ENCODE peak calls at places on chromosomes 5 and 9, in four cellular contexts. M is GM12865, Y is uterus, T is AG04450. A is an unnamed sample.

GRCh38 chr5:64635056-64635686 is 55.1 kb upstream of the SHISAL2B start:
- DNase-seq in M (peak), Y (no peak), T (peak), A (peak)

GRCh38 chr9:127173063-127173462 is 50.6 kb upstream of the ANGPTL2 start:
- DNase-seq in M (no peak), Y (no peak), T (no peak), A (no peak)

GRCh38 chr5:80689627-80690026 is 34.8 kb upstream of the DHFR start:
- DNase-seq in M (no peak), Y (no peak), T (no peak), A (no peak)

GRCh38 chr5:56637321-56637920 is 177.9 kb upstream of the MAP3K1 start:
- DNase-seq in M (no peak), Y (no peak), T (no peak), A (peak)

GRCh38 chr5:102678267-102679058 is 76.6 kb upstream of the PAM start:
- DNase-seq in M (no peak), Y (no peak), T (no peak), A (peak)

GRCh38 chr5:60522299-60522915 is 177.6 kb downstream of the DEPDC1B start:
- DNase-seq in M (peak), Y (no peak), T (no peak), A (no peak)

GRCh38 chr9:129281506-129282145 is 103.6 kb upstream of the IER5L start:
- DNase-seq in M (no peak), Y (no peak), T (no peak), A (no peak)

GRCh38 chr9:137670391-137671195 is 51.8 kb downstream of the EHMT1 start:
- DNase-seq in M (no peak), Y (no peak), T (no peak), A (no peak)

GRCh38 chr9:127114606-127115005 is 7.8 kb downstream of the ANGPTL2 start:
- DNase-seq in M (no peak), Y (no peak), T (no peak), A (no peak)

GRCh38 chr5:56148453-56148971 is 84.6 kb downstream of the ANKRD55 start:
- DNase-seq in M (peak), Y (no peak), T (no peak), A (no peak)

GRCh38 chr9:23229764-23230434 is 596.1 kb downstream of the ELAVL2 start:
- DNase-seq in M (no peak), Y (no peak), T (no peak), A (no peak)

GRCh38 chr5:54234304-54234938 is 76.0 kb downstream of the ARL15 start:
- DNase-seq in M (peak), Y (no peak), T (peak), A (peak)

GRCh38 chr9:136273244-136273865 is 27.7 kb upstream of the QSOX2 start:
- DNase-seq in M (no peak), Y (no peak), T (no peak), A (no peak)

GRCh38 chr9:137159105-137160053 is 10.5 kb downstream of the LRRC26 start:
- DNase-seq in M (peak), Y (no peak), T (no peak), A (no peak)

GRCh38 chr5:66828551-66829421 is 232.6 kb downstream of the MAST4 start:
- DNase-seq in M (no peak), Y (peak), T (no peak), A (peak)

GRCh38 chr5:160385496-160385895 is 14.4 kb downstream of the FAM200C start:
- DNase-seq in M (no peak), Y (no peak), T (no peak), A (no peak)

DNA sequence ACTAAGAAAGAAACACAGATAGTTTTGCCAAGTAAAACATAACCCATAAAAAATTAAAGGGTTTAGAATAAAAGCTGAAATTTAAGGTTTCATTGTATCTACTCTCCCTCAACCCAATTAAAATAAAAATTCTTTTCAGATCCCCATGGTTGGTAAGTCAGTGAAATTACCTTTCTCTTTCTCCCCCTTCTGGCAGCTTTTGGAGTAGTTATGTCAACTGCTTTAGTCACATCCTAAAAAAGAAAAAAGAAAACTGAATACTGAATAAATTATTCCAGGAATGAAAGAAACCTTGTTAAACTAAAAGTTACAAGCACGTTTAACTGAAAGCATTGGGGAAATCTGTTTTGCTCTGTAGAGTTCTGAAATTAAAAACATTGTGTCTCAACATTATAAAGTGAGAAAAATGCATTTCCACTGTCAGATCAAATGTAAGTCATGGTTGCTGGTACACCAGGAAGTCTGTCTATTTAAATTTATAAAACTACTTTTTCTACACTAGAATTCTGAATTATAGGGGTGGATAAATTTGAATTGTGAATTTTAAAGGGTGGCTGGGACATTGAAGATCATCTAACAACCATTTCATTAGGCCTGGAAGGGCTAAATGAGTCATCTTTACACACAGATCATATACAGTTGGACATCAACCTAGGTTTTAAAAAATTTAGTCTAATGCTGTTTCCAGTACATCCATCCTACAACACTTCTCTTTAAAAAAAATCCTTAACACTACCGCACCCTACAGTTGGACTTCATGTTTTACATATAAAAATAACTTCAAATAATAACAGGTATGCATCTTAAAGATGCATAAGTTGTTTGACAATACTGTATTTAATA is 24.7 kb downstream of the PSIP1 start:
- DNase-seq in M (peak), Y (no peak), T (no peak), A (no peak)
- TF ChIP-seq CTCF in M (peak), Y (peak), T (peak), A (peak)

DNA sequence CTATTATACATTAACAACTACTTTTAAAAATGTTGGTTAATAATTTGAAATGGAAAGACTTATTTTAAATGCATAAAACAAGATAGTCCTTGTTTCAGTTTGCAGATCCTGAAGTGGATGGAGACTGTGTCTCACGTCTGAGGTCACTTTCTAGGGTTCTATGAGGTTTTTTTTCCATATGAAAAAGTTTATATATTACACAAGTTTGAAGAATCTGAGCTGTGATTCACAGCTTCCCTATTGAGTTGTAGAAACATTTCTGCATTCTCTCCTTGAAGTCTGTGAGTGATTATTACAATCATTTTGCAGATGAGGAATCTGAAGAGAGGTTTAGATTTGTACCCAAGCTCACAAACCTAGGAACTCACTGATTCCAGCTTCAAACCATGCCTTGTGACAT is 442.5 kb upstream of the KLF4 start:
- DNase-seq in M (no peak), Y (no peak), T (no peak), A (peak)
- H3K4me3 ChIP-seq in M (no peak), Y (no peak), T (no peak), A (no peak)

DNA sequence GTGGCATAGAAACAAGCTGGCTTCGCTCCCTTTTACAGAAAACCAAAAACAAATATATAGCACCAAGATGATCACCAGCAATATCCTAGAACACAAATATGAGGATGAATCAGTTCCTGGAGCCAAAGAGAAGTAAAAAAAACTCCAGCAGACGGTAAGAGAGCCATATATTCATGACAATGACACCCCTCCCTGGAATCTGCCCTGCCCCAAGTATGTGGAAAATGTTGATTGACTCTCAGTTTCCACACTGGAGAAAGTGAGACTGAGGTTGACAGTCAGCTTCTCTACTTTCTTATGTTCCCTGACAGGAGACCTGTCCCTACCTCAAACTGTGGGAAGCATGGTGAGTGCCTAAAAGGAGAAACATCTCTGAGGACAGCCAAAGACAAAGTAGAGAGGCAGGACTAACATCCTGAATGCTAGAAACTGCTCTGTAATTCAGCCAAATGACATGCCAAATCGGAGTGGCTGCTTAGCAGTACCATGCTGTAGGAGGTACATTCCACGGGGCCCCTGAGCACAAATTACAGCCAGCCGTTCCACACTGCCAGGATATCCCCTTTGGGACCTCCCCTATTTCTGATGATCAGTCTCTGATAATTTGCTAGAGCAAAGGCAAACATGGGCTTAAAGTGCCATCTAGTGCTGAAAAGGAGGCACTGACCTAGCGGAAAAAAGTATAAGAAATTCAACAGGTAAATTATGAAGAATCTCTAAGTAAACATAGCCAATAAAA is 424.0 kb upstream of the RGMB start:
- DNase-seq in M (peak), Y (no peak), T (no peak), A (no peak)
- TF ChIP-seq CTCF in M (peak), Y (no peak), T (peak), A (no peak)

GRCh38 chr5:159061186-159061796 is 38.4 kb downstream of the EBF1 start:
- DNase-seq in M (no peak), Y (peak), T (no peak), A (no peak)
- H3K4me3 ChIP-seq in M (no peak), Y (peak), T (peak), A (peak)

DNA sequence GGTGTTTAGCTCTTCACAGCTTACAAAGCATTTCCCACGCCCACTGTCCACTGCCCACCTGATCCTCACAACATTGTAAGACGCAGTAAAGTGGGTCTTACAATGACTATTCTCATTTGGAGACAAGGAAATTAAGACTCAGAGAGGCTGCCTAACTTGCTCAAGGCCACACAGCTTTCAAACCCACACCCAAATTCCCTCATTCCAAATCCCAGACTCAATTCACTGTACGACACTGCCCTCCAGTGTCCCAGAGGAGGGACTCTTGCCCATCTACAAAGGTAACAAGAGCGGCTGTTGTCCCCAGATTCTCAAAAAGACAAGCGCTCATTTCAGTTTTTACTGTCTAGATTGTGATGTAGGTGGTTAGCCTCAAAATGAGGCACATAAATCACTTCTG is 184.6 kb downstream of the ACTL7B start:
- DNase-seq in M (no peak), Y (no peak), T (no peak), A (no peak)
- TF ChIP-seq CTCF in M (no peak), Y (no peak), T (peak), A (peak)

DNA sequence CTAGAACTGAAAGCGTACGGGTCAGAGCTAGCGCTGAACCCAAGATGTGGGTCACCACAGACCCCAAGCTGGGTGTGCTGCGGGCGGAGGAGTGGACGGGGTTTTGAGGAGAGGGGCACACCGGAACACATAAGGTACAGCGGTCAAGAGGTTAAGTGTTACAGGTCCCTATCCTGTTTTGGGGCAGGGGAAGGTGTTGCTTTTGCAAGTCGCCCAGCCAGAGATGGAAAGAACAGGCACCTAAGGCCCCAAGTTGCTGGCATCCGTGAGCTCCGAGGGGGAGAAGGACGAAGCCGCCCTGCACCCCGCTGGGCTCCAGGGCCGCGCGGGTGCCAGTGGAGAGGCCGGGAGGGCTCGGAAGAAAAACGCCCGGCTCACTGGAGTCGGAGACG is 859 bp downstream of the GNA14 start:
- DNase-seq in M (no peak), Y (no peak), T (no peak), A (no peak)
- H3K4me3 ChIP-seq in M (no peak), Y (peak), T (no peak), A (peak)